ENCODE peak calls at places on chromosomes 12 and 14, in six cellular contexts. O, F, I, L, Y and S are unnamed samples. For H3K4me1, the result is how much of the 10 kb centered on the place peaks cover.

GRCh38 chr14:22159968-22160367 is 429.1 kb downstream of the DAD1 start:
- ATAC-seq in O (no peak), Y (no peak), L (no peak), I (no peak), F (no peak), S (no peak)

GRCh38 chr14:77086017-77086727 is 11.9 kb upstream of the CIPC start:
- ATAC-seq in Y (peak), O (peak), L (no peak), I (peak), F (no peak), S (no peak)

GRCh38 chr12:9742665-9743064 is 9.8 kb upstream of the CLECL1 start:
- ATAC-seq in L (no peak), I (peak), Y (no peak), O (peak), F (peak), S (no peak)

GRCh38 chr14:99080306-99080705 is 191.7 kb downstream of the BCL11B start:
- ATAC-seq in O (no peak), F (no peak), I (no peak), Y (no peak), L (no peak), S (no peak)

GRCh38 chr12:60935981-60936761 is 1324.0 kb upstream of the USP15 start:
- ATAC-seq in O (no peak), I (no peak), F (no peak), L (no peak), Y (no peak), S (no peak)

GRCh38 chr14:103122578-103123127 is 608 bp upstream of the TNFAIP2 start:
- ATAC-seq in I (no peak), Y (peak), L (no peak), O (peak), F (peak), S (peak)

GRCh38 chr12:128698573-128698972 is 125.2 kb downstream of the SLC15A4 start:
- ATAC-seq in F (no peak), O (no peak), Y (no peak), L (no peak), I (no peak), S (no peak)

GRCh38 chr12:33752854-33753253 is 269.4 kb upstream of the ALG10 start:
- ATAC-seq in O (no peak), L (no peak), I (no peak), F (no peak), Y (peak), S (no peak)

GRCh38 chr12:108033091-108033490 is 96.0 kb upstream of the WSCD2 start:
- ATAC-seq in O (no peak), I (no peak), F (no peak), L (no peak), Y (no peak), S (no peak)

GRCh38 chr12:111076611-111077451 is 156.5 kb upstream of the MYL2 start:
- ATAC-seq in L (no peak), I (no peak), Y (no peak), F (peak), O (no peak), S (no peak)

GRCh38 chr12:96375173-96375572 is 25.1 kb downstream of the CDK17 start:
- ATAC-seq in F (no peak), Y (no peak), O (peak), L (peak), I (no peak), S (no peak)

GRCh38 chr12:117367006-117367638 is 5.7 kb upstream of the NOS1 start:
- ATAC-seq in L (peak), I (no peak), O (peak), F (peak), Y (peak), S (no peak)

GRCh38 chr14:63438065-63438757 is 105.0 kb downstream of the PPP2R5E start:
- ATAC-seq in Y (peak), I (peak), O (peak), F (peak), L (peak), S (peak)

GRCh38 chr12:115774148-115774905 is 503.2 kb downstream of the MED13L start:
- ATAC-seq in L (no peak), Y (peak), F (no peak), I (no peak), O (no peak), S (no peak)

GRCh38 chr12:69059465-69060457 is 126.8 kb upstream of the CPM start:
- ATAC-seq in Y (peak), F (peak), O (peak), L (no peak), I (no peak), S (no peak)

GRCh38 chr12:69064734-69065413 is 131.9 kb upstream of the CPM start:
- ATAC-seq in L (no peak), O (no peak), I (no peak), Y (no peak), F (no peak), S (no peak)

GRCh38 chr12:69057742-69058141 is 124.8 kb upstream of the CPM start:
- ATAC-seq in L (no peak), Y (no peak), O (no peak), F (no peak), I (no peak), S (no peak)

GRCh38 chr12:69062838-69063237 is 129.9 kb upstream of the CPM start:
- ATAC-seq in F (no peak), O (no peak), Y (no peak), I (no peak), L (no peak), S (no peak)

GRCh38 chr12:69061574-69061973 is 128.6 kb upstream of the CPM start:
- ATAC-seq in L (no peak), F (no peak), Y (no peak), I (no peak), O (peak), S (no peak)
- H3K4me1 ChIP-seq in L (under half), F (under half), Y (under half), I (under half), O (under half), S (under half)

GRCh38 chr12:15705606-15706005 is 83.6 kb downstream of the EPS8 start:
- ATAC-seq in L (no peak), O (no peak), Y (no peak), I (no peak), F (no peak), S (no peak)
- H3K4me1 ChIP-seq in L (under half), O (under half), Y (under half), I (under half), F (under half), S (under half)

GRCh38 chr12:71356569-71356968 is 83.0 kb upstream of the LGR5 start:
- ATAC-seq in F (no peak), L (no peak), Y (no peak), I (no peak), O (no peak), S (no peak)
- H3K4me1 ChIP-seq in F (under half), L (under half), Y (under half), I (under half), O (under half), S (under half)

GRCh38 chr14:94348836-94349235 is 25.7 kb upstream of the SERPINA6 start:
- ATAC-seq in O (no peak), L (no peak), Y (no peak), I (no peak), F (no peak), S (no peak)

GRCh38 chr14:94344389-94344788 is 21.3 kb upstream of the SERPINA6 start:
- ATAC-seq in O (no peak), F (no peak), I (no peak), L (no peak), Y (no peak), S (peak)

GRCh38 chr14:94345344-94346072 is 22.4 kb upstream of the SERPINA6 start:
- ATAC-seq in I (no peak), L (no peak), Y (peak), F (no peak), O (no peak), S (peak)

GRCh38 chr14:94349276-94349675 is 26.1 kb upstream of the SERPINA6 start:
- ATAC-seq in I (no peak), O (no peak), Y (no peak), L (no peak), F (no peak), S (no peak)

DNA sequence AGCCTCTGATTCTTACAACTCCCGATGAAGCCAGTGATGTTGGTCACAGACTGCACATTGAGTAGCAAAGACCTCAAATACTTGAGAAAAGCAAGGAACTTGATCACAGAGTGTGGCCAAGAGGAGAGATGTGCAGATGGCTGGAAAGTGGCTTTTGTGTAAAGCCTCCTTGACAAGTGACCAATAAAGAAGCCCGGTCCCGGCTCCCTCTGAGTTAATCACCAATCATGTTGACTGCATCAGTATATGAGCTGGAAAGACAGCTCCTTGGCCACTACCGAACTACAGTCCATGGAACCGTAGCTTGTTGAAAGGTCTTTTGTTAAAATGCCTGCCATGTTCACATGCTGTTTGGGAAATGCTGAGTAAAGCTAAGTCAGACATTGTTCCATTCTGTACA is 23.7 kb upstream of the SERPINA6 start:
- ATAC-seq in L (no peak), F (no peak), I (no peak), Y (no peak), O (no peak), S (no peak)
- H3K4me1 ChIP-seq in L (under half), F (under half), I (under half), Y (under half), O (under half), S (under half)

GRCh38 chr14:73289308-73289707 is 52.0 kb downstream of the PAPLN start:
- ATAC-seq in O (no peak), L (no peak), F (no peak), Y (no peak), I (no peak), S (no peak)

GRCh38 chr14:73289729-73290128 is 52.4 kb downstream of the PAPLN start:
- ATAC-seq in L (no peak), Y (no peak), O (no peak), F (no peak), I (no peak), S (no peak)

GRCh38 chr14:73293782-73294781 is 56.8 kb downstream of the PAPLN start:
- ATAC-seq in L (no peak), I (no peak), F (no peak), O (no peak), Y (no peak), S (no peak)

GRCh38 chr14:73290279-73290678 is 53.0 kb downstream of the PAPLN start:
- ATAC-seq in I (no peak), F (no peak), L (no peak), Y (no peak), O (no peak), S (no peak)

GRCh38 chr14:73295198-73295796 is 58.0 kb downstream of the PAPLN start:
- ATAC-seq in Y (peak), F (peak), O (peak), L (no peak), I (peak), S (no peak)
- H3K4me1 ChIP-seq in Y (under half), F (under half), O (under half), L (under half), I (under half), S (under half)

DNA sequence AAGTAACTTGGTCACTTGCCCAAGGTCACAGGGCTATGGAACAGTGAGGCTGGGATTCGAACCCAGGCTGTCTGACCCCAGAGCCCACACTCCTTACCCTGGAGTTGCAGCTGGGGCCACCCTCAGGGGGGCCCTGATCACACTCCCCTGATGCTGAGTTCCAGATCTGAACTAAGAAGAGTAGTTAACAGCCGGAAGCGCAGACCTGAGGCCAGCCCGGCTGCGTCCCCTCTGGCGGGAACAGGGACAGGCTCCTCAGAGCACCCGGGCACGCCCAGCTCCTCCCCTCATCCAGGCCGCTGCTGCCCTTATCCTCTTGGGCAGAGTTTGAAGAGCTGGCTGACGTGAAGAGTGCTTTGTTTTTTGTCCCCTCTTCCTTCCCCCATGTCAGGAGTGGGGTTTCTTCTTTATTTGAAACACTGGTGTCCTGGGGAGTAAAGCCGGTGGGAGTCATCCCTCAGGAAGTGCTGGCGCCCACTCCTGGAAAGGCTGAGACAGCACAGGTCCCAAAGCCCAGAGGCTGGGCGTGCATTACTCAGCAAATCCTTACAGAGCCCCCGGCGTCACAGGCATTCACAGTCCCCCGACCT is 8.7 kb downstream of the PHB2 start:
- ATAC-seq in F (peak), Y (peak), O (peak), I (peak), L (peak), S (peak)
- H3K4me1 ChIP-seq in F (under half), Y (under half), O (under half), I (half or more), L (under half), S (under half)

GRCh38 chr12:48078901-48079300 is 27.0 kb downstream of the SENP1 start:
- ATAC-seq in I (no peak), Y (peak), L (no peak), O (peak), F (no peak), S (no peak)
- H3K4me1 ChIP-seq in I (under half), Y (under half), L (under half), O (under half), F (under half), S (under half)

GRCh38 chr12:109737111-109737510 is 23.5 kb downstream of the FAM222A start:
- ATAC-seq in L (no peak), I (no peak), O (no peak), Y (no peak), F (no peak), S (no peak)
- H3K4me1 ChIP-seq in L (under half), I (under half), O (under half), Y (under half), F (under half), S (under half)

GRCh38 chr12:121535150-121536057 is 45.4 kb downstream of the KDM2B start:
- ATAC-seq in L (no peak), Y (no peak), F (no peak), I (no peak), O (no peak), S (no peak)
- H3K4me1 ChIP-seq in L (under half), Y (under half), F (under half), I (half or more), O (under half), S (under half)